ENCODE peak calls at places on chromosome 13, in four cellular contexts. One of them, this sample, is unnamed.

GRCh38 chr13:60358453-60358852 is 38.6 kb upstream of the TDRD3 start:
- DNase-seq in anterior cingulate cortex: no peak
- DNase-seq in cerebellar cortex: no peak
- DNase-seq in mesothelial cell of epicardium: no peak
- DNase-seq in this sample: no peak

GRCh38 chr13:77016241-77016812 is 10.6 kb downstream of the FBXL3 start:
- DNase-seq in anterior cingulate cortex: no peak
- DNase-seq in cerebellar cortex: no peak
- DNase-seq in mesothelial cell of epicardium: no peak
- DNase-seq in this sample: peak

GRCh38 chr13:34435338-34435737 is 506.7 kb upstream of the NBEA start:
- DNase-seq in anterior cingulate cortex: no peak
- DNase-seq in cerebellar cortex: peak
- DNase-seq in mesothelial cell of epicardium: no peak
- DNase-seq in this sample: peak

GRCh38 chr13:102708211-102708610 is 13.4 kb upstream of the METTL21C start:
- DNase-seq in anterior cingulate cortex: no peak
- DNase-seq in cerebellar cortex: no peak
- DNase-seq in mesothelial cell of epicardium: no peak
- DNase-seq in this sample: no peak

GRCh38 chr13:59363950-59364349 is 799.8 kb downstream of the DIAPH3 start:
- DNase-seq in anterior cingulate cortex: no peak
- DNase-seq in cerebellar cortex: no peak
- DNase-seq in mesothelial cell of epicardium: no peak
- DNase-seq in this sample: no peak

GRCh38 chr13:39451301-39451700 is 151.7 kb downstream of the LHFPL6 start:
- DNase-seq in anterior cingulate cortex: no peak
- DNase-seq in cerebellar cortex: peak
- DNase-seq in mesothelial cell of epicardium: no peak
- DNase-seq in this sample: peak

GRCh38 chr13:43567608-43568007 is 219.2 kb downstream of the ENOX1 start:
- DNase-seq in anterior cingulate cortex: no peak
- DNase-seq in cerebellar cortex: no peak
- DNase-seq in mesothelial cell of epicardium: no peak
- DNase-seq in this sample: peak

GRCh38 chr13:27919299-27919933 is 384 bp upstream of the PDX1 start:
- DNase-seq in anterior cingulate cortex: no peak
- DNase-seq in cerebellar cortex: no peak
- DNase-seq in mesothelial cell of epicardium: no peak
- DNase-seq in this sample: no peak

GRCh38 chr13:27405521-27406134 is 18.8 kb upstream of the GTF3A start:
- DNase-seq in anterior cingulate cortex: no peak
- DNase-seq in cerebellar cortex: no peak
- DNase-seq in mesothelial cell of epicardium: no peak
- DNase-seq in this sample: no peak

GRCh38 chr13:20436505-20436904 is 89.2 kb downstream of the CRYL1 start:
- DNase-seq in anterior cingulate cortex: peak
- DNase-seq in cerebellar cortex: no peak
- DNase-seq in mesothelial cell of epicardium: no peak
- DNase-seq in this sample: no peak